ENCODE peak calls at places on chromosome 11, in six cellular contexts. A is heart left ventricle, D is pancreas, F is IMR-90, U is breast epithelium, Z is colonic mucosa. K is an unnamed sample.

GRCh38 chr11:64283092-64283491 is 1.4 kb downstream of the BAD start:
- DNase-seq in A (no peak), U (no peak), Z (no peak), D (no peak), F (no peak), K (no peak)

GRCh38 chr11:122209619-122210377 is 93.8 kb upstream of the BLID start:
- DNase-seq in D (peak), Z (peak), F (peak), A (peak), U (peak), K (no peak)

GRCh38 chr11:68722143-68722542 is 29.2 kb downstream of the TESMIN start:
- DNase-seq in U (no peak), Z (no peak), F (no peak), A (no peak), D (no peak), K (no peak)

GRCh38 chr11:88420165-88420781 is 82.7 kb upstream of the CTSC start:
- DNase-seq in Z (no peak), D (no peak), F (peak), A (peak), U (no peak), K (no peak)

GRCh38 chr11:126476977-126477376 is 121.5 kb downstream of the ST3GAL4 start:
- DNase-seq in Z (no peak), A (no peak), U (no peak), F (no peak), D (peak), K (peak)

GRCh38 chr11:117820071-117820470 is 4.5 kb downstream of the FXYD2 start:
- DNase-seq in F (no peak), D (no peak), U (no peak), Z (peak), A (peak), K (no peak)

GRCh38 chr11:456533-456932 is 6.5 kb downstream of the PTDSS2 start:
- DNase-seq in U (no peak), A (peak), D (no peak), F (no peak), Z (no peak), K (no peak)

GRCh38 chr11:36278531-36279245 is 10.5 kb downstream of the COMMD9 start:
- DNase-seq in F (peak), U (no peak), A (no peak), D (no peak), Z (peak), K (no peak)

GRCh38 chr11:12141283-12141682 is 30.9 kb downstream of the MICAL2 start:
- DNase-seq in D (no peak), Z (no peak), A (no peak), F (no peak), U (no peak), K (no peak)

GRCh38 chr11:126332221-126332711 is 23.2 kb upstream of the ST3GAL4 start:
- DNase-seq in F (peak), D (no peak), U (no peak), Z (peak), A (peak), K (no peak)

GRCh38 chr11:12200359-12201015 is 90.1 kb downstream of the MICAL2 start:
- DNase-seq in D (peak), Z (no peak), U (peak), A (peak), F (peak), K (no peak)

GRCh38 chr11:79406376-79406775 is 34.5 kb downstream of the TENM4 start:
- DNase-seq in U (no peak), Z (no peak), A (no peak), F (no peak), D (no peak), K (no peak)

GRCh38 chr11:102935514-102935913 is 20.0 kb downstream of the MMP13 start:
- DNase-seq in U (no peak), A (no peak), D (no peak), Z (no peak), F (no peak), K (no peak)
- TF ChIP-seq CTCF in U (no peak), A (no peak), D (no peak), Z (no peak), F (peak), K (peak)

GRCh38 chr11:1633864-1634263 is 4.3 kb downstream of the KRTAP5-5 start:
- DNase-seq in Z (no peak), F (no peak), D (no peak), A (no peak), U (no peak), K (no peak)
- TF ChIP-seq CTCF in Z (no peak), F (no peak), D (no peak), A (no peak), U (no peak), K (no peak)

GRCh38 chr11:65497141-65498041 is 1.5 kb upstream of the MALAT1 start:
- DNase-seq in D (peak), U (peak), Z (peak), A (peak), F (peak), K (peak)
- TF ChIP-seq CTCF in D (no peak), U (no peak), Z (no peak), A (no peak), F (no peak), K (no peak)

GRCh38 chr11:66842896-66843775 is at the start of gene RCE1:
- DNase-seq in A (peak), F (peak), U (peak), Z (peak), D (peak), K (peak)
- TF ChIP-seq CTCF in A (no peak), F (no peak), U (no peak), Z (no peak), D (no peak), K (no peak)

GRCh38 chr11:132856032-132856431 is 676.3 kb downstream of the OPCML start:
- DNase-seq in F (no peak), U (no peak), Z (no peak), D (no peak), A (no peak), K (no peak)
- TF ChIP-seq CTCF in F (no peak), U (no peak), Z (no peak), D (no peak), A (no peak), K (no peak)

DNA sequence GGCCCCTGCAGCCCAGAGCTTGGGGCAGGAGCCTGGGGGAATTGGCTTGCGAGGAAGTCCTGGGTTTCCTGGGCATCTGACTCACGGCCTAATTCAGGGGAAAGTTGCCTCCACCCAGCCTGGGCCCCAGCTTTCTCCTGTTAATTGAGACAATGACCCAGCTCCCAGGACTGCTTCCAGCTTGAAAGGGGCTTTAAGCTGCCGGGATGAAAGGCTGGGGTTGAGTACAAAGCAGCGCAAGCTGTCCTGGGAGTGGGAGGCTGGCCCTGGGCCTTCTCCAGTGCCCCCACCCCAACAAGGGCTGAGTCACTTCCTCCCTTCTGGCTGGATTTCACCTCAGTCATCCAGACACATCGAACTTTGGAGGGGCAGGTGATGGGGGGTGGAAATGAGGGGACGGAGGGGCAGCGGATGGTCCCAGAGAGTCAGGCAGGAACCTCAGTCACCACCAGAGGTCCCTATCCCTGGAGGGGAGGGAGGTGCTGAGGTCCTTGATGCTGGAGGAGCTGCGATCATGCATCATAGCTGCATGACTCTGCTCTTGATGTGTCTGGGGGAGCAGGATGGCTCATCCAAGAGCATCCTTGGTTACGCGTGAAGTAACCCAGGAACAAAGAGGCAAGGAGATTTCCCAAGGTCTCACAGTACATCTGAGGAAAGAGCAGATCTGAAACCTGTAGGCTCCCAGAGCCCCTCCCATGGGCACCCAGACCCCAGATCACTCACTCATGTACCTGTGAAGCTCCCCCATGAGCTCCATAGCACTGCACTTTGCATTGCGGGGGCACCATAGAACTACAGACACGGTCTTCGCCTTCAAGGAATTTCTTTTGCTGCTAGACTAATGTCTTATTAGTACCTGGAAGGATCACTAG is 30.0 kb upstream of the OAF start:
- DNase-seq in D (no peak), F (peak), Z (peak), U (peak), A (peak), K (no peak)
- TF ChIP-seq CTCF in D (no peak), F (peak), Z (no peak), U (no peak), A (no peak), K (no peak)

GRCh38 chr11:116733386-116733755 is 39.4 kb downstream of the BUD13 start:
- DNase-seq in D (no peak), U (no peak), Z (no peak), A (no peak), F (no peak), K (no peak)

GRCh38 chr11:116738975-116739374 is 33.8 kb downstream of the BUD13 start:
- DNase-seq in F (no peak), U (no peak), A (no peak), Z (no peak), D (no peak), K (no peak)

GRCh38 chr11:116733959-116734517 is 38.7 kb downstream of the BUD13 start:
- DNase-seq in D (no peak), F (no peak), Z (no peak), U (no peak), A (no peak), K (no peak)

GRCh38 chr11:116732740-116733385 is 39.9 kb downstream of the BUD13 start:
- DNase-seq in F (peak), A (peak), Z (peak), D (peak), U (no peak), K (peak)

DNA sequence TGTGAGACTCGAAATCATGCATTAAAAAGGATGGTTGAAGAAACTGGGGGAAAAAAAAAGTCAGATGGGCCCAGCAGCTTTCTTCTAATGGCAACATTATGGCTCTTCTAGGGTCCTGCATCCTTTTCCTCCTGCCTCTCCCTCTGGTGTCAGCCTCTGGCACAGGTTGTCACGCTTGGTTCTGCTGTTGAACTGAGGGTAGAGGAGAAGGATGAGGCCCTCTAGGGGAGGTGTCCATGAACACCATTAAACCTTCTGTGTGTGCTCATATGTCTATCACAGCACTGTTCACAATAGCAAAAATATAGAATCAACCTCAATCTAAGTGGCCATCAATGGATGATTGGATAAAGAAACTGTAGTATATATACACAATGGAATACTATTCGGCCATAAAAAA is 36.0 kb downstream of the BUD13 start:
- DNase-seq in Z (no peak), D (no peak), A (no peak), U (no peak), F (no peak), K (no peak)
- TF ChIP-seq CTCF in Z (no peak), D (no peak), A (no peak), U (no peak), F (no peak), K (no peak)

K was measured in glutamatergic neuron.